ENCODE peak calls at places on chromosomes 2 and 18, in eight cellular contexts. One of them, this sample, is unnamed.

GRCh38 chr2:146388757-146389156 is 1456.1 kb upstream of the ACVR2A start:
- DNase-seq in choroid plexus epithelial cell: peak; percentile 43
- DNase-seq in Panc1: no peak
- DNase-seq in astrocyte of the spinal cord: peak; percentile 69
- DNase-seq in iris pigment epithelial cell: peak; percentile 16
- DNase-seq in iPS-NIHi11: no peak
- DNase-seq in GM12891: no peak
- DNase-seq in fibroblast of pulmonary artery: no peak
- DNase-seq in this sample: no peak

GRCh38 chr2:238727585-238728321 is 120.1 kb upstream of the TWIST2 start:
- DNase-seq in choroid plexus epithelial cell: no peak
- DNase-seq in Panc1: no peak
- DNase-seq in astrocyte of the spinal cord: no peak
- DNase-seq in iris pigment epithelial cell: no peak
- DNase-seq in iPS-NIHi11: no peak
- DNase-seq in GM12891: no peak
- DNase-seq in fibroblast of pulmonary artery: peak; percentile 45
- DNase-seq in this sample: no peak

GRCh38 chr18:51525453-51526225 is 328.2 kb upstream of the MEX3C start:
- DNase-seq in choroid plexus epithelial cell: no peak
- DNase-seq in Panc1: no peak
- DNase-seq in astrocyte of the spinal cord: no peak
- DNase-seq in iris pigment epithelial cell: no peak
- DNase-seq in iPS-NIHi11: no peak
- DNase-seq in GM12891: no peak
- DNase-seq in fibroblast of pulmonary artery: no peak
- DNase-seq in this sample: no peak

GRCh38 chr2:196354186-196354585 is 182.8 kb upstream of the STK17B start:
- DNase-seq in choroid plexus epithelial cell: no peak
- DNase-seq in Panc1: no peak
- DNase-seq in astrocyte of the spinal cord: no peak
- DNase-seq in iris pigment epithelial cell: no peak
- DNase-seq in iPS-NIHi11: no peak
- DNase-seq in GM12891: no peak
- DNase-seq in fibroblast of pulmonary artery: no peak
- DNase-seq in this sample: no peak

GRCh38 chr18:35407871-35408481 is 30.8 kb upstream of the ZNF396 start:
- DNase-seq in choroid plexus epithelial cell: peak; percentile 89
- DNase-seq in Panc1: peak; percentile 45
- DNase-seq in astrocyte of the spinal cord: peak; percentile 80
- DNase-seq in iris pigment epithelial cell: peak; percentile 65
- DNase-seq in iPS-NIHi11: peak; percentile 67
- DNase-seq in GM12891: no peak
- DNase-seq in fibroblast of pulmonary artery: peak; percentile 84
- DNase-seq in this sample: peak; percentile 76

GRCh38 chr18:46555724-46556123 is 101.3 kb downstream of the LOXHD1 start:
- DNase-seq in choroid plexus epithelial cell: peak; percentile 2
- DNase-seq in Panc1: no peak
- DNase-seq in astrocyte of the spinal cord: no peak
- DNase-seq in iris pigment epithelial cell: no peak
- DNase-seq in iPS-NIHi11: peak; percentile 79
- DNase-seq in GM12891: peak; percentile 37
- DNase-seq in fibroblast of pulmonary artery: peak; percentile 11
- DNase-seq in this sample: no peak

GRCh38 chr2:85215074-85216050 is 82.2 kb downstream of the TCF7L1 start:
- DNase-seq in choroid plexus epithelial cell: peak; percentile 84
- DNase-seq in Panc1: no peak
- DNase-seq in astrocyte of the spinal cord: peak; percentile 95
- DNase-seq in iris pigment epithelial cell: peak; percentile 76
- DNase-seq in iPS-NIHi11: peak; percentile 46
- DNase-seq in GM12891: no peak
- DNase-seq in fibroblast of pulmonary artery: peak; percentile 62
- DNase-seq in this sample: peak; percentile 45

GRCh38 chr2:118050386-118050785 is 36.5 kb upstream of the CCDC93 start:
- DNase-seq in choroid plexus epithelial cell: no peak
- DNase-seq in Panc1: no peak
- DNase-seq in astrocyte of the spinal cord: peak; percentile 12
- DNase-seq in iris pigment epithelial cell: no peak
- DNase-seq in iPS-NIHi11: no peak
- DNase-seq in GM12891: no peak
- DNase-seq in fibroblast of pulmonary artery: no peak
- DNase-seq in this sample: no peak

GRCh38 chr2:179336782-179337534 is 72.3 kb upstream of the SESTD1 start:
- DNase-seq in choroid plexus epithelial cell: peak; percentile 64
- DNase-seq in Panc1: no peak
- DNase-seq in astrocyte of the spinal cord: peak; percentile 76
- DNase-seq in iris pigment epithelial cell: peak; percentile 44
- DNase-seq in iPS-NIHi11: peak; percentile 28
- DNase-seq in GM12891: no peak
- DNase-seq in fibroblast of pulmonary artery: peak; percentile 17
- DNase-seq in this sample: no peak

GRCh38 chr2:160005476-160005875 is 56.9 kb downstream of the PLA2R1 start:
- DNase-seq in choroid plexus epithelial cell: no peak
- DNase-seq in Panc1: no peak
- DNase-seq in astrocyte of the spinal cord: no peak
- DNase-seq in iris pigment epithelial cell: no peak
- DNase-seq in iPS-NIHi11: no peak
- DNase-seq in GM12891: no peak
- DNase-seq in fibroblast of pulmonary artery: no peak
- DNase-seq in this sample: no peak

GRCh38 chr18:6624729-6625308 is 104.7 kb upstream of the ARHGAP28 start:
- DNase-seq in choroid plexus epithelial cell: peak; percentile 74
- DNase-seq in Panc1: no peak
- DNase-seq in astrocyte of the spinal cord: peak; percentile 80
- DNase-seq in iris pigment epithelial cell: peak; percentile 59
- DNase-seq in iPS-NIHi11: no peak
- DNase-seq in GM12891: no peak
- DNase-seq in fibroblast of pulmonary artery: peak; percentile 61
- DNase-seq in this sample: no peak

GRCh38 chr2:51511002-51511401 is 479.1 kb upstream of the NRXN1 start:
- DNase-seq in choroid plexus epithelial cell: no peak
- DNase-seq in Panc1: no peak
- DNase-seq in astrocyte of the spinal cord: no peak
- DNase-seq in iris pigment epithelial cell: no peak
- DNase-seq in iPS-NIHi11: no peak
- DNase-seq in GM12891: no peak
- DNase-seq in fibroblast of pulmonary artery: no peak
- DNase-seq in this sample: no peak

GRCh38 chr2:236075802-236076201 is 92.4 kb downstream of the GBX2 start:
- DNase-seq in choroid plexus epithelial cell: peak; percentile 17
- DNase-seq in Panc1: no peak
- DNase-seq in astrocyte of the spinal cord: peak; percentile 14
- DNase-seq in iris pigment epithelial cell: no peak
- DNase-seq in iPS-NIHi11: no peak
- DNase-seq in GM12891: no peak
- DNase-seq in fibroblast of pulmonary artery: no peak
- DNase-seq in this sample: no peak

GRCh38 chr2:126885701-126886121 is 13.0 kb upstream of the TEX51 start:
- DNase-seq in choroid plexus epithelial cell: peak; percentile 35
- DNase-seq in Panc1: no peak
- DNase-seq in astrocyte of the spinal cord: peak; percentile 29
- DNase-seq in iris pigment epithelial cell: peak; percentile 12
- DNase-seq in iPS-NIHi11: no peak
- DNase-seq in GM12891: no peak
- DNase-seq in fibroblast of pulmonary artery: peak; percentile 18
- DNase-seq in this sample: no peak

GRCh38 chr2:128435576-128436497 is 117.2 kb upstream of the HS6ST1 start:
- DNase-seq in choroid plexus epithelial cell: no peak
- DNase-seq in Panc1: no peak
- DNase-seq in astrocyte of the spinal cord: no peak
- DNase-seq in iris pigment epithelial cell: no peak
- DNase-seq in iPS-NIHi11: no peak
- DNase-seq in GM12891: no peak
- DNase-seq in fibroblast of pulmonary artery: no peak
- DNase-seq in this sample: no peak

GRCh38 chr2:59888015-59888414 is 665.4 kb downstream of the BCL11A start:
- DNase-seq in choroid plexus epithelial cell: no peak
- DNase-seq in Panc1: no peak
- DNase-seq in astrocyte of the spinal cord: no peak
- DNase-seq in iris pigment epithelial cell: no peak
- DNase-seq in iPS-NIHi11: peak; percentile 45
- DNase-seq in GM12891: peak; percentile 46
- DNase-seq in fibroblast of pulmonary artery: no peak
- DNase-seq in this sample: no peak

GRCh38 chr2:191264647-191265079 is 19.5 kb downstream of the MYO1B start:
- DNase-seq in choroid plexus epithelial cell: peak; percentile 81
- DNase-seq in Panc1: no peak
- DNase-seq in astrocyte of the spinal cord: peak; percentile 91
- DNase-seq in iris pigment epithelial cell: peak; percentile 83
- DNase-seq in iPS-NIHi11: no peak
- DNase-seq in GM12891: no peak
- DNase-seq in fibroblast of pulmonary artery: peak; percentile 62
- DNase-seq in this sample: no peak

GRCh38 chr2:17894551-17894950 is 16.1 kb downstream of the KCNS3 start:
- DNase-seq in choroid plexus epithelial cell: no peak
- DNase-seq in Panc1: no peak
- DNase-seq in astrocyte of the spinal cord: no peak
- DNase-seq in iris pigment epithelial cell: no peak
- DNase-seq in iPS-NIHi11: no peak
- DNase-seq in GM12891: no peak
- DNase-seq in fibroblast of pulmonary artery: no peak
- DNase-seq in this sample: no peak

GRCh38 chr18:48715651-48716354 is 177.0 kb downstream of the CTIF start:
- DNase-seq in choroid plexus epithelial cell: peak; percentile 9
- DNase-seq in Panc1: no peak
- DNase-seq in astrocyte of the spinal cord: no peak
- DNase-seq in iris pigment epithelial cell: no peak
- DNase-seq in iPS-NIHi11: no peak
- DNase-seq in GM12891: peak; percentile 50
- DNase-seq in fibroblast of pulmonary artery: no peak
- DNase-seq in this sample: no peak

GRCh38 chr2:171319164-171319810 is 114.5 kb downstream of the METTL8 start:
- DNase-seq in choroid plexus epithelial cell: peak; percentile 62
- DNase-seq in Panc1: no peak
- DNase-seq in astrocyte of the spinal cord: peak; percentile 25
- DNase-seq in iris pigment epithelial cell: peak; percentile 89
- DNase-seq in iPS-NIHi11: peak; percentile 42
- DNase-seq in GM12891: no peak
- DNase-seq in fibroblast of pulmonary artery: peak; percentile 74
- DNase-seq in this sample: no peak

GRCh38 chr2:74424139-74424992 is 2.8 kb downstream of the WDR54 start:
- DNase-seq in choroid plexus epithelial cell: no peak
- DNase-seq in Panc1: no peak
- DNase-seq in astrocyte of the spinal cord: no peak
- DNase-seq in iris pigment epithelial cell: no peak
- DNase-seq in iPS-NIHi11: no peak
- DNase-seq in GM12891: no peak
- DNase-seq in fibroblast of pulmonary artery: no peak
- DNase-seq in this sample: no peak

GRCh38 chr2:102099536-102100293 is 42.8 kb upstream of the IL1R1 start:
- DNase-seq in choroid plexus epithelial cell: no peak
- DNase-seq in Panc1: no peak
- DNase-seq in astrocyte of the spinal cord: no peak
- DNase-seq in iris pigment epithelial cell: no peak
- DNase-seq in iPS-NIHi11: no peak
- DNase-seq in GM12891: no peak
- DNase-seq in fibroblast of pulmonary artery: peak; percentile 76
- DNase-seq in this sample: no peak

GRCh38 chr18:10006261-10006903 is 92.6 kb downstream of the VAPA start:
- DNase-seq in choroid plexus epithelial cell: peak; percentile 50
- DNase-seq in Panc1: no peak
- DNase-seq in astrocyte of the spinal cord: peak; percentile 34
- DNase-seq in iris pigment epithelial cell: peak; percentile 25
- DNase-seq in iPS-NIHi11: no peak
- DNase-seq in GM12891: no peak
- DNase-seq in fibroblast of pulmonary artery: peak; percentile 59
- DNase-seq in this sample: no peak

GRCh38 chr2:99863914-99864273 is 278.5 kb downstream of the AFF3 start:
- DNase-seq in choroid plexus epithelial cell: peak; percentile 38
- DNase-seq in Panc1: no peak
- DNase-seq in astrocyte of the spinal cord: no peak
- DNase-seq in iris pigment epithelial cell: no peak
- DNase-seq in iPS-NIHi11: no peak
- DNase-seq in GM12891: no peak
- DNase-seq in fibroblast of pulmonary artery: no peak
- DNase-seq in this sample: no peak

GRCh38 chr18:13558132-13558531 is 168.2 kb downstream of the FAM210A start:
- DNase-seq in choroid plexus epithelial cell: peak; percentile 63
- DNase-seq in Panc1: peak; percentile 30
- DNase-seq in astrocyte of the spinal cord: peak; percentile 33
- DNase-seq in iris pigment epithelial cell: peak; percentile 32
- DNase-seq in iPS-NIHi11: peak; percentile 76
- DNase-seq in GM12891: peak; percentile 47
- DNase-seq in fibroblast of pulmonary artery: peak; percentile 39
- DNase-seq in this sample: peak; percentile 84

GRCh38 chr2:74474899-74475298 is 2.4 kb upstream of the MRPL53 start:
- DNase-seq in choroid plexus epithelial cell: no peak
- DNase-seq in Panc1: no peak
- DNase-seq in astrocyte of the spinal cord: no peak
- DNase-seq in iris pigment epithelial cell: no peak
- DNase-seq in iPS-NIHi11: peak; percentile 33
- DNase-seq in GM12891: no peak
- DNase-seq in fibroblast of pulmonary artery: no peak
- DNase-seq in this sample: no peak

GRCh38 chr2:95728878-95729511 is 137.2 kb downstream of the TRIM43 start:
- DNase-seq in choroid plexus epithelial cell: peak; percentile 95
- DNase-seq in Panc1: peak; percentile 80
- DNase-seq in astrocyte of the spinal cord: peak; percentile 89
- DNase-seq in iris pigment epithelial cell: peak; percentile 85
- DNase-seq in iPS-NIHi11: peak; percentile 69
- DNase-seq in GM12891: peak; percentile 29
- DNase-seq in fibroblast of pulmonary artery: peak; percentile 92
- DNase-seq in this sample: peak; percentile 67

GRCh38 chr18:51162617-51163016 is 34.9 kb downstream of the MEX3C start:
- DNase-seq in choroid plexus epithelial cell: no peak
- DNase-seq in Panc1: no peak
- DNase-seq in astrocyte of the spinal cord: no peak
- DNase-seq in iris pigment epithelial cell: no peak
- DNase-seq in iPS-NIHi11: no peak
- DNase-seq in GM12891: no peak
- DNase-seq in fibroblast of pulmonary artery: no peak
- DNase-seq in this sample: no peak

GRCh38 chr2:165833156-165833555 is 39.1 kb upstream of the GALNT3 start:
- DNase-seq in choroid plexus epithelial cell: peak; percentile 81
- DNase-seq in Panc1: no peak
- DNase-seq in astrocyte of the spinal cord: peak; percentile 75
- DNase-seq in iris pigment epithelial cell: peak; percentile 77
- DNase-seq in iPS-NIHi11: no peak
- DNase-seq in GM12891: no peak
- DNase-seq in fibroblast of pulmonary artery: peak; percentile 68
- DNase-seq in this sample: no peak

GRCh38 chr2:136104977-136105376 is 13.0 kb downstream of the CXCR4 start:
- DNase-seq in choroid plexus epithelial cell: no peak
- DNase-seq in Panc1: no peak
- DNase-seq in astrocyte of the spinal cord: no peak
- DNase-seq in iris pigment epithelial cell: no peak
- DNase-seq in iPS-NIHi11: no peak
- DNase-seq in GM12891: no peak
- DNase-seq in fibroblast of pulmonary artery: no peak
- DNase-seq in this sample: no peak

GRCh38 chr2:199147216-199147615 is 310.5 kb downstream of the SATB2 start:
- DNase-seq in choroid plexus epithelial cell: no peak
- DNase-seq in Panc1: no peak
- DNase-seq in astrocyte of the spinal cord: no peak
- DNase-seq in iris pigment epithelial cell: no peak
- DNase-seq in iPS-NIHi11: no peak
- DNase-seq in GM12891: no peak
- DNase-seq in fibroblast of pulmonary artery: no peak
- DNase-seq in this sample: no peak

GRCh38 chr2:121776885-121777698 is 21.6 kb downstream of the TSN start:
- DNase-seq in choroid plexus epithelial cell: no peak
- DNase-seq in Panc1: no peak
- DNase-seq in astrocyte of the spinal cord: no peak
- DNase-seq in iris pigment epithelial cell: no peak
- DNase-seq in iPS-NIHi11: no peak
- DNase-seq in GM12891: no peak
- DNase-seq in fibroblast of pulmonary artery: no peak
- DNase-seq in this sample: no peak

GRCh38 chr2:177281400-177282021 is 17.0 kb upstream of the NFE2L2 start:
- DNase-seq in choroid plexus epithelial cell: no peak
- DNase-seq in Panc1: no peak
- DNase-seq in astrocyte of the spinal cord: no peak
- DNase-seq in iris pigment epithelial cell: no peak
- DNase-seq in iPS-NIHi11: no peak
- DNase-seq in GM12891: no peak
- DNase-seq in fibroblast of pulmonary artery: no peak
- DNase-seq in this sample: no peak

GRCh38 chr2:39621596-39621995 is 44.1 kb upstream of the TMEM178A start:
- DNase-seq in choroid plexus epithelial cell: no peak
- DNase-seq in Panc1: no peak
- DNase-seq in astrocyte of the spinal cord: no peak
- DNase-seq in iris pigment epithelial cell: no peak
- DNase-seq in iPS-NIHi11: no peak
- DNase-seq in GM12891: no peak
- DNase-seq in fibroblast of pulmonary artery: no peak
- DNase-seq in this sample: no peak

This sample was measured in D341Med.